ENCODE peak calls at places on chromosome 3, in eight cellular contexts. P, A, N, W, D, V, M and L are unnamed samples.

GRCh38 chr3:111874177-111874820 is 15.2 kb downstream of the PHLDB2 start:
- DNase-seq in W (no peak), P (peak; percentile 44), M (peak; percentile 52), D (no peak), N (no peak), V (peak; percentile 86), A (no peak), L (no peak)

GRCh38 chr3:136720091-136720490 is 32.1 kb downstream of the STAG1 start:
- DNase-seq in M (no peak), N (no peak), W (no peak), V (no peak), A (no peak), D (no peak), P (no peak), L (no peak)

GRCh38 chr3:121566773-121567172 is 976 bp upstream of the ARGFX start:
- DNase-seq in D (no peak), P (no peak), N (no peak), M (no peak), A (no peak), W (no peak), V (no peak), L (no peak)

GRCh38 chr3:25424238-25425013 is 3.6 kb upstream of the RARB start:
- DNase-seq in D (no peak), V (peak; percentile 56), A (no peak), M (no peak), W (no peak), N (no peak), P (no peak), L (no peak)

GRCh38 chr3:124391774-124392173 is 338.5 kb upstream of the UMPS start:
- DNase-seq in V (no peak), M (no peak), W (no peak), A (no peak), D (no peak), N (no peak), P (no peak), L (no peak)

GRCh38 chr3:45153658-45154437 is 7.7 kb upstream of the CDCP1 start:
- DNase-seq in N (no peak), P (no peak), W (no peak), A (no peak), V (peak; percentile 86), M (no peak), D (no peak), L (no peak)

GRCh38 chr3:182722938-182723337 is 70.4 kb upstream of the ATP11B start:
- DNase-seq in D (no peak), M (no peak), P (no peak), V (no peak), N (no peak), W (no peak), A (no peak), L (no peak)

GRCh38 chr3:33317963-33318708 is 40.9 kb downstream of the FBXL2 start:
- DNase-seq in N (no peak), D (no peak), V (peak; percentile 12), A (no peak), W (no peak), P (no peak), M (peak; percentile 32), L (no peak)

GRCh38 chr3:8837172-8837571 is 67.8 kb upstream of the OXTR start:
- DNase-seq in D (no peak), V (peak; percentile 78), P (peak; percentile 52), N (no peak), W (no peak), M (no peak), A (no peak), L (no peak)

GRCh38 chr3:113697192-113698090 is 999 bp upstream of the USF3 start:
- DNase-seq in W (no peak), A (peak; percentile 55), M (peak; percentile 45), N (peak; percentile 27), V (no peak), P (peak; percentile 18), D (no peak), L (no peak)